ENCODE peak calls at places on chromosome 7, in five cellular contexts. D is GM12878, G is H1, E is HEK293T, J is HepG2. V is an unnamed sample.

GRCh38 chr7:78558571-78558970 is 760.0 kb downstream of the PHTF2 start:
- DNase-seq in D (no peak), E (no peak), J (no peak), G (no peak), V (no peak)

GRCh38 chr7:2710256-2710655 is 22.3 kb downstream of the AMZ1 start:
- DNase-seq in J (no peak), D (peak), G (no peak), E (no peak), V (no peak)

GRCh38 chr7:485188-486081 is 34.2 kb downstream of the PDGFA start:
- DNase-seq in E (no peak), J (no peak), G (no peak), D (no peak), V (no peak)

GRCh38 chr7:135194494-135195095 is 16.7 kb downstream of the WDR91 start:
- DNase-seq in D (no peak), J (no peak), G (no peak), E (no peak), V (no peak)

GRCh38 chr7:88401009-88401623 is 94.4 kb upstream of the STEAP4 start:
- DNase-seq in G (no peak), J (peak), E (peak), D (no peak), V (no peak)

GRCh38 chr7:126589068-126589684 is 663.6 kb downstream of the GRM8 start:
- DNase-seq in J (no peak), D (no peak), G (no peak), E (no peak), V (no peak)

GRCh38 chr7:156840134-156840533 is 52.8 kb downstream of the LMBR1 start:
- DNase-seq in E (no peak), G (no peak), J (no peak), D (no peak), V (no peak)

GRCh38 chr7:92569137-92569536 is 21.1 kb downstream of the FAM133B start:
- DNase-seq in D (no peak), J (no peak), G (no peak), E (no peak), V (no peak)

GRCh38 chr7:95472521-95473160 is 13.1 kb upstream of the ASB4 start:
- DNase-seq in D (no peak), J (no peak), G (no peak), E (no peak), V (no peak)

GRCh38 chr7:80147543-80148376 is 13.1 kb downstream of the GNAI1 start:
- DNase-seq in D (no peak), G (no peak), J (no peak), E (no peak), V (no peak)

GRCh38 chr7:95658676-95659075 is 62.4 kb upstream of the PDK4 start:
- DNase-seq in J (no peak), G (no peak), D (no peak), E (no peak), V (no peak)

GRCh38 chr7:30596043-30596641 is 1.5 kb downstream of the GARS1 start:
- DNase-seq in D (no peak), J (peak), G (no peak), E (peak), V (no peak)

GRCh38 chr7:79520543-79520942 is 67.1 kb upstream of the MAGI2 start:
- DNase-seq in J (no peak), G (no peak), D (no peak), E (no peak), V (no peak)

GRCh38 chr7:111470898-111471297 is 91.4 kb downstream of the IMMP2L start:
- DNase-seq in J (no peak), D (no peak), E (no peak), G (no peak), V (no peak)

GRCh38 chr7:5375925-5376324 is 47.7 kb downstream of the TNRC18 start:
- DNase-seq in G (no peak), J (no peak), E (no peak), D (no peak), V (no peak)

GRCh38 chr7:46029111-46029704 is 108.1 kb upstream of the IGFBP3 start:
- DNase-seq in E (no peak), D (no peak), G (no peak), J (no peak), V (peak)

GRCh38 chr7:118627467-118627866 is 403.0 kb downstream of the ANKRD7 start:
- DNase-seq in J (no peak), D (no peak), E (no peak), G (no peak), V (no peak)

GRCh38 chr7:111159426-111159825 is 68.5 kb downstream of the LRRN3 start:
- DNase-seq in D (no peak), E (no peak), J (no peak), G (no peak), V (no peak)

GRCh38 chr7:132504071-132504470 is 72.2 kb downstream of the PLXNA4 start:
- DNase-seq in G (no peak), D (no peak), J (no peak), E (no peak), V (no peak)

GRCh38 chr7:69708857-69709256 is 110.6 kb downstream of the AUTS2 start:
- DNase-seq in E (no peak), G (no peak), J (no peak), D (no peak), V (no peak)
- TF ChIP-seq SUZ12 in E (no peak), G (no peak), J (no peak), D (no peak), V (no peak)

GRCh38 chr7:44655341-44655740 is 48.9 kb downstream of the OGDH start:
- DNase-seq in E (no peak), J (no peak), G (no peak), D (no peak), V (no peak)
- TF ChIP-seq SUZ12 in E (no peak), J (no peak), G (no peak), D (no peak), V (no peak)

DNA sequence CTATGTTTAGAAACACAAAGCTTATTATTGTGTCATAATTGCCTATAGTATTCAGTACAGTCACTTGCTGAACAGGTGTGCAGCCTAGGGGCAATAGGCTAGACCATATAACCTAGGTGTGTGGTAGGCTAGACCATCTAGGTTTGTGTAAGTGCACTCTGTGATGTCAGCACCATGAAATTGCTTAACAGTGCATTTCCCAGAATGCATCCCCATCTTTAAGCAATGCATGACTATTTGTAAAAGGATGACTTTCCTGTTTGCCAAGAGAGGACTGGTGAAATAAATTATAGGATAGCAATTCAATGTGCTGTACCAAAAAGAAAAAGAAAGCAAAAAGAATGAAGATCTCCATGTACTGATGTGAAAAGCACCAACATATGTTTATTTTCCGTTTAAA is 288.7 kb upstream of the AUTS2 start:
- DNase-seq in G (no peak), J (no peak), D (no peak), E (no peak), V (no peak)
- TF ChIP-seq SUZ12 in G (no peak), J (no peak), D (no peak), E (no peak), V (no peak)

GRCh38 chr7:133945497-133945896 is 181.6 kb upstream of the LRGUK start:
- DNase-seq in J (no peak), G (no peak), E (no peak), D (no peak), V (no peak)
- TF ChIP-seq SUZ12 in J (no peak), G (no peak), E (no peak), D (no peak), V (no peak)

GRCh38 chr7:17713584-17713983 is 226.7 kb downstream of the SNX13 start:
- DNase-seq in E (no peak), J (no peak), G (no peak), D (no peak), V (no peak)
- TF ChIP-seq SUZ12 in E (no peak), J (no peak), G (no peak), D (no peak), V (no peak)

GRCh38 chr7:142800699-142801260 is 30.0 kb downstream of the PRSS2 start:
- DNase-seq in G (no peak), J (no peak), D (no peak), E (no peak), V (no peak)
- TF ChIP-seq SUZ12 in G (no peak), J (no peak), D (no peak), E (no peak), V (no peak)

DNA sequence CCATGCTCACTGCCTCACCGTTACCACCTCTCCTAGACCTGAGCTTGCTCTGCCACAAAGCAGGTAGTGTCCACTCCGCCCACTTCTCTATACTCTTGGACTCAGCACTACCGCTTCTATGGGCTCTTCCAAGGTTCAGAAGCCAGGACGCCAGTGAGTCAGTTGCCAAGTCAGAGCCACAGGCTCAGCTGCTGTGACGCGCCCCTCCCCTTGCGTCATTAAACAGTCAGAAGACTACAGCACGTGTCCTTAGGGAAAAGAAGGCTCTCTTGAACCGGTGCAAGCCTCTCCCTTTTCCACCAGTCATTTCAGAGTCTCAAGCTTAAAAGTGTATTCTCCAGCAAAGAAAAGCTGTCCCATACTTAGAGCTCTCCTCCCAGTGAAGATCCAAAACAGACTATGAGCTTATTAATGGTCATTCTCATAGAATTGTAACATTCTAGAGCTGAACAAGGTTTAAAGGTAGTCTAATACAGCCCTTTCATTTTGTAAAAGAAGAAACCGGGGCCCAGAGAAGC is 41.0 kb upstream of the MET start:
- DNase-seq in D (no peak), G (no peak), J (peak), E (peak), V (no peak)
- TF ChIP-seq SUZ12 in D (no peak), G (no peak), J (no peak), E (no peak), V (no peak)

GRCh38 chr7:129529643-129530042 is 27.3 kb downstream of the SMKR1 start:
- DNase-seq in G (no peak), J (no peak), D (no peak), E (no peak), V (no peak)
- TF ChIP-seq SUZ12 in G (no peak), J (no peak), D (no peak), E (no peak), V (no peak)

V was measured in NT2/D1.